ENCODE peak calls at places on chromosome 6, in nine cellular contexts. One of them, this sample, is unnamed.

GRCh38 chr6:82906489-82906888 is 159.2 kb downstream of the UBE3D start:
- DNase-seq in CD4-positive, alpha-beta memory T cell: no peak
- DNase-seq in T-cell: no peak
- DNase-seq in H1: no peak
- DNase-seq in C1 segment of cervical spinal cord: no peak
- DNase-seq in astrocyte of the spinal cord: peak; percentile 50
- DNase-seq in stimulated activated naive CD8-positive, alpha-beta T cell treated with anti-CD3 and anti-CD28 coated beads, Interleukin-15, amount 100 ng/mL, for 72 hours: no peak
- DNase-seq in hippocampal formation: no peak
- DNase-seq in uterus: no peak
- DNase-seq in this sample: no peak

GRCh38 chr6:82396964-82397761 is 33.5 kb downstream of the TPBG start:
- DNase-seq in hippocampal formation: no peak
- DNase-seq in stimulated activated naive CD8-positive, alpha-beta T cell treated with anti-CD3 and anti-CD28 coated beads, Interleukin-15, amount 100 ng/mL, for 72 hours: no peak
- DNase-seq in H1: no peak
- DNase-seq in astrocyte of the spinal cord: peak; percentile 96
- DNase-seq in uterus: no peak
- DNase-seq in C1 segment of cervical spinal cord: no peak
- DNase-seq in CD4-positive, alpha-beta memory T cell: no peak
- DNase-seq in T-cell: no peak
- DNase-seq in this sample: no peak

GRCh38 chr6:3421763-3422456 is 34.9 kb downstream of the SLC22A23 start:
- DNase-seq in stimulated activated naive CD8-positive, alpha-beta T cell treated with anti-CD3 and anti-CD28 coated beads, Interleukin-15, amount 100 ng/mL, for 72 hours: no peak
- DNase-seq in T-cell: no peak
- DNase-seq in H1: no peak
- DNase-seq in hippocampal formation: no peak
- DNase-seq in astrocyte of the spinal cord: peak; percentile 83
- DNase-seq in C1 segment of cervical spinal cord: no peak
- DNase-seq in CD4-positive, alpha-beta memory T cell: no peak
- DNase-seq in uterus: peak; percentile 36
- DNase-seq in this sample: no peak

GRCh38 chr6:164247106-164247505 is 832.6 kb downstream of the QKI start:
- DNase-seq in CD4-positive, alpha-beta memory T cell: no peak
- DNase-seq in astrocyte of the spinal cord: peak; percentile 64
- DNase-seq in H1: no peak
- DNase-seq in T-cell: no peak
- DNase-seq in hippocampal formation: peak; percentile 54
- DNase-seq in C1 segment of cervical spinal cord: no peak
- DNase-seq in stimulated activated naive CD8-positive, alpha-beta T cell treated with anti-CD3 and anti-CD28 coated beads, Interleukin-15, amount 100 ng/mL, for 72 hours: no peak
- DNase-seq in uterus: no peak
- DNase-seq in this sample: no peak

GRCh38 chr6:50711686-50712085 is 1.6 kb upstream of the TFAP2D start:
- DNase-seq in C1 segment of cervical spinal cord: no peak
- DNase-seq in hippocampal formation: no peak
- DNase-seq in T-cell: no peak
- DNase-seq in astrocyte of the spinal cord: no peak
- DNase-seq in uterus: no peak
- DNase-seq in H1: no peak
- DNase-seq in stimulated activated naive CD8-positive, alpha-beta T cell treated with anti-CD3 and anti-CD28 coated beads, Interleukin-15, amount 100 ng/mL, for 72 hours: no peak
- DNase-seq in CD4-positive, alpha-beta memory T cell: no peak
- DNase-seq in this sample: no peak

GRCh38 chr6:15691250-15691869 is 28.5 kb upstream of the DTNBP1 start:
- DNase-seq in T-cell: peak; percentile 66
- DNase-seq in H1: peak; percentile 75
- DNase-seq in uterus: peak; percentile 85
- DNase-seq in C1 segment of cervical spinal cord: peak; percentile 27
- DNase-seq in CD4-positive, alpha-beta memory T cell: peak; percentile 79
- DNase-seq in stimulated activated naive CD8-positive, alpha-beta T cell treated with anti-CD3 and anti-CD28 coated beads, Interleukin-15, amount 100 ng/mL, for 72 hours: peak; percentile 81
- DNase-seq in astrocyte of the spinal cord: peak; percentile 85
- DNase-seq in hippocampal formation: peak; percentile 92
- DNase-seq in this sample: peak; percentile 91

GRCh38 chr6:21500894-21501293 is 92.7 kb upstream of the SOX4 start:
- DNase-seq in T-cell: no peak
- DNase-seq in uterus: no peak
- DNase-seq in CD4-positive, alpha-beta memory T cell: no peak
- DNase-seq in stimulated activated naive CD8-positive, alpha-beta T cell treated with anti-CD3 and anti-CD28 coated beads, Interleukin-15, amount 100 ng/mL, for 72 hours: no peak
- DNase-seq in H1: no peak
- DNase-seq in astrocyte of the spinal cord: no peak
- DNase-seq in C1 segment of cervical spinal cord: no peak
- DNase-seq in hippocampal formation: no peak
- DNase-seq in this sample: no peak

GRCh38 chr6:3458706-3459421 is 2.0 kb upstream of the SLC22A23 start:
- DNase-seq in C1 segment of cervical spinal cord: no peak
- DNase-seq in uterus: no peak
- DNase-seq in CD4-positive, alpha-beta memory T cell: no peak
- DNase-seq in T-cell: no peak
- DNase-seq in astrocyte of the spinal cord: no peak
- DNase-seq in hippocampal formation: peak; percentile 59
- DNase-seq in H1: no peak
- DNase-seq in stimulated activated naive CD8-positive, alpha-beta T cell treated with anti-CD3 and anti-CD28 coated beads, Interleukin-15, amount 100 ng/mL, for 72 hours: no peak
- DNase-seq in this sample: no peak

GRCh38 chr6:15430947-15431405 is 185.1 kb downstream of the JARID2 start:
- DNase-seq in hippocampal formation: no peak
- DNase-seq in H1: no peak
- DNase-seq in T-cell: no peak
- DNase-seq in astrocyte of the spinal cord: no peak
- DNase-seq in C1 segment of cervical spinal cord: no peak
- DNase-seq in uterus: no peak
- DNase-seq in stimulated activated naive CD8-positive, alpha-beta T cell treated with anti-CD3 and anti-CD28 coated beads, Interleukin-15, amount 100 ng/mL, for 72 hours: no peak
- DNase-seq in CD4-positive, alpha-beta memory T cell: no peak
- DNase-seq in this sample: no peak

GRCh38 chr6:51336185-51336584 is 517.5 kb downstream of the TFAP2B start:
- DNase-seq in hippocampal formation: no peak
- DNase-seq in H1: no peak
- DNase-seq in stimulated activated naive CD8-positive, alpha-beta T cell treated with anti-CD3 and anti-CD28 coated beads, Interleukin-15, amount 100 ng/mL, for 72 hours: no peak
- DNase-seq in C1 segment of cervical spinal cord: no peak
- DNase-seq in CD4-positive, alpha-beta memory T cell: no peak
- DNase-seq in astrocyte of the spinal cord: no peak
- DNase-seq in uterus: no peak
- DNase-seq in T-cell: no peak
- DNase-seq in this sample: no peak

GRCh38 chr6:136186363-136186762 is 63.7 kb downstream of the MTFR2 start:
- DNase-seq in stimulated activated naive CD8-positive, alpha-beta T cell treated with anti-CD3 and anti-CD28 coated beads, Interleukin-15, amount 100 ng/mL, for 72 hours: no peak
- DNase-seq in H1: no peak
- DNase-seq in hippocampal formation: no peak
- DNase-seq in CD4-positive, alpha-beta memory T cell: no peak
- DNase-seq in T-cell: no peak
- DNase-seq in astrocyte of the spinal cord: no peak
- DNase-seq in uterus: no peak
- DNase-seq in C1 segment of cervical spinal cord: no peak
- DNase-seq in this sample: no peak

GRCh38 chr6:5184878-5185277 is 75.9 kb downstream of the LYRM4 start:
- DNase-seq in hippocampal formation: no peak
- DNase-seq in stimulated activated naive CD8-positive, alpha-beta T cell treated with anti-CD3 and anti-CD28 coated beads, Interleukin-15, amount 100 ng/mL, for 72 hours: no peak
- DNase-seq in C1 segment of cervical spinal cord: no peak
- DNase-seq in astrocyte of the spinal cord: no peak
- DNase-seq in H1: no peak
- DNase-seq in CD4-positive, alpha-beta memory T cell: no peak
- DNase-seq in uterus: no peak
- DNase-seq in T-cell: no peak
- DNase-seq in this sample: no peak

GRCh38 chr6:135182993-135183531 is 2.0 kb downstream of the MYB start:
- DNase-seq in T-cell: peak; percentile 49
- DNase-seq in stimulated activated naive CD8-positive, alpha-beta T cell treated with anti-CD3 and anti-CD28 coated beads, Interleukin-15, amount 100 ng/mL, for 72 hours: peak; percentile 94
- DNase-seq in astrocyte of the spinal cord: no peak
- DNase-seq in hippocampal formation: no peak
- DNase-seq in CD4-positive, alpha-beta memory T cell: peak; percentile 35
- DNase-seq in C1 segment of cervical spinal cord: no peak
- DNase-seq in H1: peak; percentile 74
- DNase-seq in uterus: no peak
- DNase-seq in this sample: peak; percentile 65

GRCh38 chr6:13273931-13274706 is 54.2 kb downstream of the TBC1D7 start:
- DNase-seq in uterus: no peak
- DNase-seq in T-cell: peak; percentile 53
- DNase-seq in C1 segment of cervical spinal cord: peak; percentile 6
- DNase-seq in H1: no peak
- DNase-seq in stimulated activated naive CD8-positive, alpha-beta T cell treated with anti-CD3 and anti-CD28 coated beads, Interleukin-15, amount 100 ng/mL, for 72 hours: peak; percentile 67
- DNase-seq in astrocyte of the spinal cord: no peak
- DNase-seq in hippocampal formation: no peak
- DNase-seq in CD4-positive, alpha-beta memory T cell: peak; percentile 41
- DNase-seq in this sample: no peak

GRCh38 chr6:53115741-53116140 is 32.9 kb downstream of the GCM1 start:
- DNase-seq in CD4-positive, alpha-beta memory T cell: no peak
- DNase-seq in H1: no peak
- DNase-seq in hippocampal formation: no peak
- DNase-seq in C1 segment of cervical spinal cord: no peak
- DNase-seq in uterus: no peak
- DNase-seq in T-cell: no peak
- DNase-seq in astrocyte of the spinal cord: no peak
- DNase-seq in stimulated activated naive CD8-positive, alpha-beta T cell treated with anti-CD3 and anti-CD28 coated beads, Interleukin-15, amount 100 ng/mL, for 72 hours: no peak
- DNase-seq in this sample: no peak

This sample was measured in heart left ventricle.